ENCODE peak calls at places on chromosome 11, in five cellular contexts. K is adrenal gland, L is fibroblast of pulmonary artery, B is astrocyte of the cerebellum, R is heart right ventricle. Z is an unnamed sample.

GRCh38 chr11:132901638-132902610 is 630.4 kb downstream of the OPCML start:
- DNase-seq in R (no peak), L (no peak), K (no peak), B (no peak), Z (no peak)

GRCh38 chr11:118615996-118616395 is 8.6 kb downstream of the PHLDB1 start:
- DNase-seq in B (no peak), K (peak; percentile 13), R (no peak), L (no peak), Z (no peak)

GRCh38 chr11:91078221-91078620 is 855.4 kb upstream of the CHORDC1 start:
- DNase-seq in B (no peak), R (no peak), L (no peak), K (no peak), Z (no peak)

GRCh38 chr11:47617417-47617809 is 23.2 kb upstream of the C1QTNF4 start:
- DNase-seq in B (peak; percentile 64), K (no peak), L (peak; percentile 34), R (no peak), Z (no peak)

GRCh38 chr11:17822021-17822781 is 87.6 kb downstream of the KCNC1 start:
- DNase-seq in K (peak; percentile 31), L (peak; percentile 90), R (no peak), B (no peak), Z (no peak)

GRCh38 chr11:74319139-74319538 is 7.7 kb upstream of the P4HA3 start:
- DNase-seq in R (no peak), B (peak; percentile 51), K (peak; percentile 65), L (peak; percentile 93), Z (peak; percentile 87)

GRCh38 chr11:45928535-45929215 is 6.2 kb downstream of the LARGE2 start:
- DNase-seq in L (no peak), R (no peak), B (no peak), K (peak; percentile 67), Z (no peak)

GRCh38 chr11:112751312-112751711 is 209.9 kb upstream of the NCAM1 start:
- DNase-seq in L (no peak), R (peak; percentile 59), B (no peak), K (no peak), Z (no peak)

GRCh38 chr11:77705195-77705876 is 67.7 kb upstream of the CLNS1A start:
- DNase-seq in R (no peak), L (peak; percentile 74), K (peak; percentile 25), B (no peak), Z (no peak)

GRCh38 chr11:75345455-75346224 is 5.8 kb downstream of the ARRB1 start:
- DNase-seq in K (no peak), B (no peak), L (no peak), R (no peak), Z (no peak)

GRCh38 chr11:3609416-3610265 is 32.2 kb downstream of the ART5 start:
- DNase-seq in L (peak; percentile 57), B (no peak), R (no peak), K (no peak), Z (no peak)

GRCh38 chr11:133928628-133929059 is 28.1 kb downstream of the IGSF9B start:
- DNase-seq in R (no peak), B (no peak), L (no peak), K (no peak), Z (no peak)

GRCh38 chr11:61727401-61727811 is 25.0 kb upstream of the MYRF start:
- DNase-seq in K (no peak), B (no peak), L (no peak), R (no peak), Z (no peak)

GRCh38 chr11:65180877-65181568 is 705 bp upstream of the CAPN1 start:
- DNase-seq in K (peak; percentile 67), R (peak; percentile 69), B (no peak), L (peak; percentile 66), Z (no peak)

GRCh38 chr11:92130432-92130831 is 94.2 kb upstream of the FAT3 start:
- DNase-seq in B (no peak), L (peak; percentile 60), K (no peak), R (no peak), Z (peak; percentile 26)

GRCh38 chr11:34302046-34302921 is 55.5 kb downstream of the ABTB2 start:
- DNase-seq in L (peak; percentile 75), K (no peak), R (no peak), B (peak; percentile 98), Z (peak; percentile 96)

GRCh38 chr11:2271327-2272240 is 1.2 kb upstream of the ASCL2 start:
- DNase-seq in R (no peak), L (no peak), B (no peak), K (no peak), Z (no peak)

GRCh38 chr11:129639300-129639699 is 176.3 kb upstream of the TMEM45B start:
- DNase-seq in L (peak; percentile 89), K (no peak), B (peak; percentile 84), R (no peak), Z (peak; percentile 76)

GRCh38 chr11:105371311-105371710 is 231.7 kb upstream of the CARD18 start:
- DNase-seq in R (no peak), K (no peak), B (no peak), L (no peak), Z (no peak)

GRCh38 chr11:21465920-21466319 is 727.0 kb upstream of the ANO5 start:
- DNase-seq in L (no peak), K (no peak), R (no peak), B (no peak), Z (no peak)

GRCh38 chr11:3920148-3920852 is 64.8 kb downstream of the STIM1 start:
- DNase-seq in K (no peak), L (peak; percentile 54), R (no peak), B (no peak), Z (peak; percentile 66)

GRCh38 chr11:67657300-67657699 is 6.8 kb upstream of the ACY3 start:
- DNase-seq in K (no peak), B (no peak), R (no peak), L (no peak), Z (no peak)

GRCh38 chr11:95444309-95445202 is 213.6 kb upstream of the SESN3 start:
- DNase-seq in B (no peak), L (no peak), K (no peak), R (no peak), Z (no peak)
- H3K4me3 ChIP-seq in B (no peak overlapping the region), L (no peak overlapping the region), K (no peak overlapping the region), R (no peak overlapping the region), Z (no peak overlapping the region)

GRCh38 chr11:71425851-71426250 is 22.3 kb downstream of the DHCR7 start:
- DNase-seq in K (no peak), B (no peak), L (no peak), R (no peak), Z (no peak)

GRCh38 chr11:71426413-71426812 is 21.8 kb downstream of the DHCR7 start:
- DNase-seq in B (no peak), K (no peak), R (no peak), L (no peak), Z (no peak)

GRCh38 chr11:71423181-71423790 is 24.9 kb downstream of the DHCR7 start:
- DNase-seq in K (no peak), B (no peak), R (no peak), L (no peak), Z (no peak)

GRCh38 chr11:71428861-71429435 is 19.2 kb downstream of the DHCR7 start:
- DNase-seq in B (no peak), K (peak; percentile 66), L (peak; percentile 59), R (peak; percentile 52), Z (no peak)

DNA sequence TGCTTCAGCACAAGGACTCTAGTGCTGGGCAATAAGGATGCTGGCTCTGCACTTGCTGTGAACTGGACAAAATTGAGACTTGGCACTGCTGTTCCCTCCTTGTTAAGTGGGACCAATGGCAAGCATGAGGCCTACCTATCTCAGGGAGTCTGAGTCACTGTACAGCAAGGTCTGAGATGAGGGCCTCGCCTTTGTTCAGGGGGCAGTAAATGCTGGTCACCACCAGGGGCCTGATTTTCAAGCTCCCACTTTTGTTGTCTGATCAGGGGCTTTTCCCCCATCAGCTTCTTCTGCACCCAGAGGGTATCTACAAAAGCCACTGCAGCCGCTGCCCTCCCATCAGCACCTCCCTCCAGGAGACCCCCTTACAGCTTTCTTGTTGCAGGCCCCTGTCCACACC is 22.8 kb downstream of the DHCR7 start:
- DNase-seq in K (no peak), L (no peak), B (no peak), R (no peak), Z (no peak)
- TF ChIP-seq CTCF in K (no peak), L (no peak), B (no peak), R (no peak), Z (no peak)

GRCh38 chr11:15969701-15970329 is 386.5 kb downstream of the SOX6 start:
- DNase-seq in K (no peak), R (no peak), L (peak; percentile 95), B (no peak), Z (peak; percentile 78)

GRCh38 chr11:15971215-15971546 is 385.2 kb downstream of the SOX6 start:
- DNase-seq in K (no peak), L (no peak), R (no peak), B (no peak), Z (no peak)

GRCh38 chr11:15969281-15969680 is 387.1 kb downstream of the SOX6 start:
- DNase-seq in B (peak; percentile 55), R (peak; percentile 42), L (peak; percentile 92), K (peak; percentile 71), Z (no peak)

GRCh38 chr11:15968461-15969130 is 387.8 kb downstream of the SOX6 start:
- DNase-seq in L (peak; percentile 21), K (no peak), B (no peak), R (peak; percentile 14), Z (no peak)

GRCh38 chr11:15970506-15971214 is 385.7 kb downstream of the SOX6 start:
- DNase-seq in R (no peak), L (peak; percentile 4), B (no peak), K (no peak), Z (no peak)
- H3K4me3 ChIP-seq in R (no peak overlapping the region), L (no peak overlapping the region), B (no peak overlapping the region), K (no peak overlapping the region), Z (no peak overlapping the region)

DNA sequence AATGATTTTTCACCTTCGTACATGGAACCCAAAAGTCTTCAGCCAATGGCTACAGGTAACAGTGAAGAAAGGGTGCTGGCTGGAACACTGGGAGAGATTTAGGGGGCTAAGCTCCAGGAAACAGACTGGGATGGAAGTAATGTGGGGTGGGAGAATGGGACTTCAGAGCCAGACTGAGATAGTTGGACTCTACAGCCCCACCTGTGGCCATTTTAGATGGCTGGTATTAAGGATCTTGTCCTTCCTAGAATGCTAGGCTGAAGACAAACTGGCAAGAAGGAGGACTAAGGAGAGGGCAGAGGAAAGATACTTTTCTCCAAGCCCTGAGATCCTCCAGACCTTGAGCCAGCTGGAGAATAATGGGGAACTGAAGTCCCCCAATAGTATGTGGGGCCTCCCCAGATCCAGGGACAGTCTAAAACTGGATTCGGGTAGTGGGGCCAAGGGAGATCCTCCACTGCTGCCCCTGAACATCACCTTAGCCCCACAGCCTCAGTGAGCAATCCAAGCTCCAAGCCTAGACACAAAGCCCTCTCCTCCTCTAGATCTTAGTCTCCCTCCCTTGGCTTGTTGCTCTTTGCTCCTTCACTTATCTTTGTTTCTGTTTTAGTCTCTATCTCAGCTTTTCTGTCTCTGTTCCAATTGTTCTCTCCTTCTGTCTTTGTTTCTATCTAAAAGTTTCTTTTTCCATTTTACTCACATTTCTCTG is 16.1 kb upstream of the RRAS2 start:
- DNase-seq in B (no peak), R (no peak), K (no peak), L (no peak), Z (no peak)
- TF ChIP-seq CTCF in B (peak; percentile 21), R (no peak), K (no peak), L (peak; percentile 22), Z (peak; percentile 10)